ENCODE peak calls at places on chromosome 6, in six cellular contexts. O is uterus, H is ovary, C is A549, X is heart left ventricle, P is adrenal gland. M is an unnamed sample.

GRCh38 chr6:158655569-158656450 is 6.0 kb downstream of the SYTL3 start:
- DNase-seq in X (no peak), P (peak), O (no peak), H (no peak), C (no peak), M (no peak)

GRCh38 chr6:159267165-159267564 is 98.0 kb downstream of the FNDC1 start:
- DNase-seq in H (no peak), O (no peak), X (no peak), P (no peak), C (no peak), M (no peak)

GRCh38 chr6:21382821-21383455 is 210.6 kb upstream of the SOX4 start:
- DNase-seq in O (no peak), P (no peak), C (no peak), X (no peak), H (no peak), M (no peak)

GRCh38 chr6:134223761-134224445 is 94.0 kb downstream of the SGK1 start:
- DNase-seq in O (no peak), X (no peak), C (no peak), P (no peak), H (no peak), M (no peak)

GRCh38 chr6:110950443-110950842 is 8.1 kb upstream of the GTF3C6 start:
- DNase-seq in X (no peak), O (no peak), C (no peak), P (no peak), H (no peak), M (no peak)

GRCh38 chr6:144722214-144722737 is 437.1 kb downstream of the UTRN start:
- DNase-seq in P (no peak), X (no peak), O (no peak), H (no peak), C (no peak), M (no peak)

GRCh38 chr6:166360243-166361079 is 18.1 kb upstream of the SFT2D1 start:
- DNase-seq in H (no peak), X (no peak), O (no peak), P (no peak), C (no peak), M (no peak)

GRCh38 chr6:75396005-75396800 is 97.4 kb downstream of the FILIP1 start:
- DNase-seq in O (no peak), H (no peak), P (no peak), C (no peak), X (no peak), M (no peak)

GRCh38 chr6:3162067-3162497 is 4.7 kb upstream of the TUBB2A start:
- DNase-seq in P (no peak), C (peak), X (no peak), H (no peak), O (no peak), M (no peak)

GRCh38 chr6:66096679-66097078 is 389.7 kb upstream of the EYS start:
- DNase-seq in X (peak), C (no peak), P (no peak), H (no peak), O (no peak), M (no peak)

GRCh38 chr6:97026298-97026697 is 101.8 kb downstream of the KLHL32 start:
- DNase-seq in H (no peak), O (no peak), P (no peak), C (no peak), X (no peak), M (no peak)

GRCh38 chr6:109595998-109596397 is 95.0 kb downstream of the AK9 start:
- DNase-seq in H (no peak), O (no peak), C (peak), P (no peak), X (no peak), M (no peak)

GRCh38 chr6:34680802-34681515 is 15.6 kb downstream of the ILRUN start:
- DNase-seq in O (no peak), H (no peak), C (peak), X (no peak), P (peak), M (no peak)

GRCh38 chr6:161924516-161925116 is 650.8 kb upstream of the AGPAT4 start:
- DNase-seq in X (no peak), C (no peak), P (no peak), H (no peak), O (no peak), M (no peak)

GRCh38 chr6:141624301-141624700 is 508.4 kb upstream of the GJE1 start:
- DNase-seq in P (no peak), O (no peak), H (no peak), C (no peak), X (no peak), M (no peak)

GRCh38 chr6:103018426-103018825 is 1624.9 kb downstream of the GRIK2 start:
- DNase-seq in H (no peak), X (no peak), O (no peak), P (no peak), C (no peak), M (no peak)

GRCh38 chr6:139939189-139939979 is 564.9 kb upstream of the CITED2 start:
- DNase-seq in P (no peak), O (no peak), X (no peak), H (no peak), C (no peak), M (no peak)

GRCh38 chr6:55528624-55529023 is 50.4 kb downstream of the HMGCLL1 start:
- DNase-seq in H (no peak), O (no peak), C (peak), X (no peak), P (no peak), M (no peak)

GRCh38 chr6:122719176-122719575 is 60.3 kb upstream of the FABP7 start:
- DNase-seq in P (no peak), H (no peak), C (no peak), O (no peak), X (no peak), M (no peak)

GRCh38 chr6:132382630-132383175 is 18.6 kb downstream of the MOXD1 start:
- DNase-seq in P (no peak), H (no peak), X (no peak), O (no peak), C (no peak), M (no peak)

GRCh38 chr6:82786251-82786650 is 279.4 kb downstream of the UBE3D start:
- DNase-seq in X (no peak), O (no peak), P (no peak), C (no peak), H (no peak), M (no peak)

GRCh38 chr6:149235130-149235561 is 82.4 kb upstream of the TAB2 start:
- DNase-seq in X (no peak), H (peak), P (peak), C (peak), O (no peak), M (no peak)

GRCh38 chr6:170068496-170068895 is 222.4 kb downstream of the DLL1 start:
- DNase-seq in C (no peak), X (no peak), H (no peak), O (no peak), P (no peak), M (no peak)

GRCh38 chr6:85498596-85499258 is 48.8 kb downstream of the NT5E start:
- DNase-seq in H (no peak), X (no peak), P (no peak), C (peak), O (no peak), M (no peak)

GRCh38 chr6:147055821-147056392 is 148.3 kb upstream of the STXBP5 start:
- DNase-seq in P (no peak), X (no peak), O (no peak), C (no peak), H (no peak), M (no peak)

GRCh38 chr6:11899645-11900044 is 112.5 kb upstream of the HIVEP1 start:
- DNase-seq in P (no peak), O (no peak), H (no peak), C (no peak), X (no peak), M (no peak)

GRCh38 chr6:11900662-11901598 is 111.2 kb upstream of the HIVEP1 start:
- DNase-seq in H (no peak), X (no peak), C (no peak), O (no peak), P (no peak), M (no peak)

GRCh38 chr6:11903645-11904044 is 108.5 kb upstream of the HIVEP1 start:
- DNase-seq in O (no peak), C (no peak), H (no peak), P (no peak), X (no peak), M (no peak)

GRCh38 chr6:11902527-11902926 is 109.6 kb upstream of the HIVEP1 start:
- DNase-seq in C (no peak), H (no peak), P (no peak), O (no peak), X (no peak), M (no peak)
- TF ChIP-seq POLR2A in C (no peak), H (no peak), P (no peak), O (no peak), X (no peak), M (no peak)

GRCh38 chr6:136788069-136788902 is 4.0 kb downstream of the MAP3K5 start:
- DNase-seq in O (no peak), C (no peak), H (no peak), X (no peak), P (no peak), M (no peak)

GRCh38 chr6:136784271-136784664 is 8.0 kb downstream of the MAP3K5 start:
- DNase-seq in H (no peak), P (no peak), O (no peak), C (no peak), X (no peak), M (no peak)

GRCh38 chr6:136787726-136788068 is 4.6 kb downstream of the MAP3K5 start:
- DNase-seq in X (no peak), P (no peak), O (no peak), H (no peak), C (no peak), M (no peak)

GRCh38 chr6:136784910-136785746 is 7.1 kb downstream of the MAP3K5 start:
- DNase-seq in P (peak), C (no peak), O (no peak), X (peak), H (peak), M (peak)

GRCh38 chr6:136786708-136787107 is 5.6 kb downstream of the MAP3K5 start:
- DNase-seq in H (no peak), C (no peak), P (no peak), O (no peak), X (no peak), M (no peak)
- H3K27ac ChIP-seq in H (no peak), C (no peak), P (peak), O (no peak), X (no peak), M (peak)

DNA sequence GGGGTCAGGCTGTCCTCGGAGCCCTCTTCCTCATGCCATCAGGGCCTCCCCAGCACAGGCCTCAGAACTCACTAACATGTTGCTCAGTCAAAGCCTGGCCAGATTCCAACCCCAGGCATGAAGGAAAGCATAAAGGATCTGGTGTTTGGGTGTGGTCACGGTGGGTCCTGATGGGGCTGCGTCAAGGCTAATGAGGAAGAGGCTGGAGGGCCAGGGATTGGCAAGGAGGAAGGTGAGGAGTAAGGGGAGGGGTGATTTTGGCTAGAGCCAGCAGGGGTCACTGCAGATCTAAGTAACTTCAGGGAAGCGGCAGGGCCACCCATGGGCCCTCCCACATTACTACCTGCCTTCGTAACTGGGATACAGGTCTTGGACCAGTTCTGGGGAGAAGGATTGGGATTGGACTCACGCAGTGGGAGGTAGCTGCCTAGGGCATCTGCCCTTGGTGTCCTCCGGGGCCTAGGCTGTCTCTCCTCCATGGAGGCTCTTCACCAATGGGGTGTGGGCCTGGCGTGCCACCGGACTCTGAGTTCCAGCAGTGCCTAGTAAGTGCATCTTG is 36.2 kb upstream of the MRPS18A start:
- DNase-seq in X (peak), H (peak), P (peak), O (peak), C (peak), M (peak)
- TF ChIP-seq POLR2A in X (no peak), H (no peak), P (no peak), O (no peak), C (no peak), M (no peak)

GRCh38 chr6:14401181-14401745 is 283.7 kb downstream of the CD83 start:
- DNase-seq in P (no peak), X (no peak), O (no peak), C (no peak), H (no peak), M (no peak)

GRCh38 chr6:14408491-14408890 is 290.9 kb downstream of the CD83 start:
- DNase-seq in H (no peak), P (no peak), C (no peak), X (no peak), O (no peak), M (no peak)

GRCh38 chr6:14412026-14412425 is 294.5 kb downstream of the CD83 start:
- DNase-seq in X (no peak), O (no peak), H (no peak), P (no peak), C (no peak), M (no peak)

DNA sequence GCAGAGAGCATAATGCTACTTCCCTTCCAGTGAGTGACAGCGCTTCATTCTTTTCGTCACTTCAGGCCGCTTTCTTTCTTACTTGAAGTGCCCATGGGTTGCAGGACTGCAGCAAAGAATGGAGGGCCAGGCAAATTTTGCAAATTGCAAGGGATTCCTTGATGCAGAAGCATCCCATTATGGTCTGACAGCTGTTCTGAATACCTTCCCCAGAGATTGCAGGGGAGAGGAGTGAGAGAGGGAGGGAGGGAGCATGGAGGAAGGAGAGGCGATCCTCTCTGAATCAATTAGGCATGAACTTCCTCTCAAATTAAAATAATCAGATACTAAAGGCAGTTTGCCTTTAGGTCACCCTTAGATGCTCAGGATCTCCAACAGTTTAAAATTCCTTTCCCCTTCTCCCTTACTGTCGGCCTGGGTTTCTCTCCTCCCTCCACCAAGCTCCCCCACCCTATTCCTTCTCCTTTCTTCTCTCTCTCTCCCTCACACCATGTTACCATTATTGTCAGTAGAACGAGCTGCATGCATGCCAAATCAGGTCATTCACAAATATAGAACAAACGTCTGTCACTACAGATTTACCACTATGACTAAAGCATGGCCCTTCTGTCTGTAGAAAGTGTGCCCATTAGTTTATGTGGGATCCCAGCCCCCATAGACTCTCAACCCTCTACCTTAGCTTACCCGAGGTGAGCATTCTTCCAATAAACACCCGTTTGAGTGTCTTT is 289.2 kb downstream of the CD83 start:
- DNase-seq in X (no peak), O (no peak), P (no peak), C (no peak), H (no peak), M (no peak)
- H3K27ac ChIP-seq in X (peak), O (no peak), P (no peak), C (no peak), H (no peak), M (no peak)

DNA sequence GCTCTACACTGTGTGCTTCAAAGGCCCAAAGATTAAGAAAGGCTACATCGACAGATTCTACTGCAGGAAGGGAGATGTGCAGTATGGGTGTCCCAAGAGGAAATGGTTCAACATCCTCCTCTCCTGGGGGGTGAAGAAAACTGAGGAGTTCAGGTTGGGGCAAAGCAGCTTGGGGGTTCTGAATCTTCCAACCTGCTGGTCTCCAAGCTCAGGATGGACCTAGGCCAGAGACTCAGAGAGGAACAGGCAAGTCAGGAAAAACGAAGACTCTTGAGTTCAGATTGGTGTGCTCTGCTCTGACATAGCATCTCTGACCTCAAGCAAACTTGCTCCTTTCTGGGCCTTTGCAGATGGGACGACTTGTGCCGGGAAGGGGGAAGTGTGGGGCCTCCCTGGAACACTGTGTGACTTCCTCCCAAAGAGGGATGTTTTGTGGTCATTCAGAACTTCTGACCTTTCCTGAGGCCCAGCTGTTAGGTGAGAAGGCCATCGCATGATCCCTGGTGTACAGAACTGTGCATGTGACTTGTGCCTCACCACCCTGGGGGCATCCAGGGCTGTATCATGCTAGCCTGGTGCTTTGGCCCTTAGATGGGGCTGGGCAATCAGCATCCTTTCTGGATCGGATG is 31.1 kb downstream of the DAAM2 start:
- DNase-seq in X (no peak), O (peak), H (no peak), C (no peak), P (peak), M (no peak)
- TF ChIP-seq POLR2A in X (no peak), O (no peak), H (no peak), C (no peak), P (no peak), M (no peak)

DNA sequence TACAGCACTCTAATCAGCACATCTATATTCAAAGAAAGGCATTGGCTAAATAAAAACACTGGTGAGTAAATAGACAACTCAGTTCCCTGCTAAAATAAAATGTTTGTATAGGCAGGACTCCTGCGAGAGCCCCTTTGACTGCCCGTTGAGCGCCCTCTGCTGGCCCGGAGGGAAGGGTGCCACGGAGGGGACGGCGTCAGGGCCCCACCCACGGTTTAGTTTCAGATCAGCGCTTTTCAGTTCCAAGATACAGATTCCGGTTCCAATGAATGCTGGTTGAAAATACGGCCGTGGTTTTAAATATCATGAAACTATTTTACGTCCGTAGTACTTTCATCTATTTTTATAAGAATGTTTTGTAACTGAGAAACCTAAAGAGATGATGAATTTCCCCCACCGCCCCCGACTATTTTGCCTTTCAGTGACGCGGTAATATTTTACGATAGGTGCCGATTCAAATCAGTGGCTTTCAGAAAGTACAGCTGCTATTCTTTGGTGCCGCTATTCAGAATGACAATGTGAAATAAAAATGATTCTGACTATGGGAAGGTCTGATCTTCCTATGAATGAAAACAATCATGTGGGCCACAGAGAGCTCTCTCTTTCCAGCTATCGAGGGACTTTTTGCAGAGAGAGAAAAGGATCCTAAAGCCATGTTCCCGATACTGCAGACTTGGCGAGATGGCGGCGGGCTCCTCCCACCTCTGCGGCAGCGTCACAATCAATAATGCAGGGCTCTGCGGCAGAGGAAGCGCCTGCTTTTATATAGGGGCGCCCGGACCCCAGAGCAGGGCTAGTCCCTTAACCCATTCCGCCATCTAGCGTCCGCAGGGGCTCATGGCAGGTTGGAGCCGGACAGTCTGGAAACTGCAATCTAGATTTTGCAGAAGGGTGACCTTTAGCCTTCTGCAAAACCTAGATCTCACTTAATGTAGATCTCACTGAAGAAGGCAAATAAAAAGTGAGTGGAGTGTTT is 10.6 kb upstream of the CCN6 start:
- DNase-seq in X (peak), H (peak), C (peak), P (peak), O (peak), M (peak)
- H3K27ac ChIP-seq in X (peak), H (peak), C (peak), P (peak), O (peak), M (peak)

M was measured in stomach.